ENCODE peak calls at places on chromosomes 6 and 20, in nine cellular contexts. H is pancreas; I is heart left ventricle; D is body of pancreas; W is CD8-positive, alpha-beta memory T cell; O is adrenal gland; T is left lung; S is brain microvascular endothelial cell; P is spleen. L is an unnamed sample.

GRCh38 chr20:9514461-9515210 is at the start of gene LAMP5:
- DNase-seq in H (peak; percentile 55), O (no peak), D (no peak), T (no peak), I (no peak), S (peak; percentile 29), W (no peak), P (no peak), L (peak; percentile 92)

GRCh38 chr6:41878961-41879405 is 16.2 kb downstream of the USP49 start:
- DNase-seq in O (no peak), W (no peak), I (no peak), S (peak; percentile 27), T (no peak), D (no peak), P (no peak), H (no peak), L (no peak)

GRCh38 chr6:49787176-49787575 is at the start of gene PGK2:
- DNase-seq in P (no peak), O (no peak), T (no peak), W (no peak), S (no peak), I (no peak), D (no peak), H (no peak), L (peak; percentile 90)

GRCh38 chr6:146361367-146361924 is 182.2 kb upstream of the RAB32 start:
- DNase-seq in S (peak; percentile 63), P (no peak), D (no peak), O (no peak), W (no peak), T (no peak), I (peak; percentile 49), H (no peak), L (no peak)

GRCh38 chr6:81158956-81159355 is 593.5 kb downstream of the TENT5A start:
- DNase-seq in I (no peak), S (no peak), P (no peak), H (no peak), W (no peak), T (no peak), O (no peak), D (no peak), L (no peak)

GRCh38 chr6:105072799-105073199 is 107.0 kb downstream of the POPDC3 start:
- DNase-seq in W (no peak), P (no peak), H (no peak), I (no peak), S (no peak), O (no peak), D (no peak), T (no peak), L (no peak)

GRCh38 chr6:130365166-130366010 is 429 bp upstream of the TMEM200A start:
- DNase-seq in I (peak; percentile 28), T (peak; percentile 46), O (peak; percentile 82), S (peak; percentile 74), D (peak; percentile 41), P (peak; percentile 83), W (peak; percentile 31), H (peak; percentile 83), L (peak; percentile 95)

GRCh38 chr20:21719592-21720214 is 14.2 kb downstream of the PAX1 start:
- DNase-seq in O (peak; percentile 75), T (no peak), I (no peak), D (peak; percentile 63), H (no peak), P (no peak), S (peak; percentile 74), W (no peak), L (peak; percentile 90)

GRCh38 chr20:8996817-8997512 is 71.9 kb upstream of the PLCB4 start:
- DNase-seq in D (no peak), I (no peak), P (no peak), W (no peak), H (no peak), S (no peak), T (no peak), O (no peak), L (no peak)

GRCh38 chr20:12965212-12965879 is 43.4 kb upstream of the SPTLC3 start:
- DNase-seq in H (no peak), I (no peak), W (no peak), S (no peak), T (no peak), D (no peak), O (no peak), P (no peak), L (no peak)

GRCh38 chr6:1389791-1390070 is 355 bp downstream of the FOXF2 start:
- DNase-seq in H (no peak), D (no peak), P (peak; percentile 57), O (no peak), S (no peak), W (no peak), T (no peak), I (no peak), L (no peak)

GRCh38 chr6:34929241-34929978 is 40.4 kb downstream of the ANKS1A start:
- DNase-seq in O (no peak), H (no peak), S (no peak), P (no peak), I (no peak), T (no peak), W (no peak), D (no peak), L (no peak)

GRCh38 chr20:51318058-51318960 is 224.2 kb downstream of the NFATC2 start:
- DNase-seq in W (peak; percentile 15), P (no peak), H (no peak), I (no peak), O (peak; percentile 65), S (peak; percentile 41), D (peak; percentile 59), T (no peak), L (peak; percentile 98)

GRCh38 chr20:49620364-49621240 is 52.7 kb upstream of the PTGIS start:
- DNase-seq in T (no peak), O (no peak), S (no peak), W (peak; percentile 25), H (no peak), D (no peak), I (no peak), P (no peak), L (no peak)

GRCh38 chr6:133746417-133746770 is 142.5 kb upstream of the TCF21 start:
- DNase-seq in W (no peak), H (no peak), O (no peak), S (no peak), T (no peak), P (no peak), D (no peak), I (no peak), L (no peak)

GRCh38 chr20:57388953-57389694 is 2.1 kb upstream of the RBM38 start:
- DNase-seq in W (peak; percentile 65), O (peak; percentile 86), I (peak; percentile 86), H (peak; percentile 93), D (peak; percentile 81), P (peak; percentile 95), T (peak; percentile 82), S (no peak), L (peak; percentile 82)

GRCh38 chr6:42249279-42249678 is 31.6 kb upstream of the MRPS10 start:
- DNase-seq in D (no peak), P (no peak), T (no peak), W (no peak), H (no peak), S (no peak), I (no peak), O (peak; percentile 46), L (no peak)

GRCh38 chr6:154457881-154458284 is 52.6 kb downstream of the CNKSR3 start:
- DNase-seq in I (no peak), W (no peak), P (no peak), H (no peak), D (peak; percentile 50), S (no peak), T (no peak), O (no peak), L (no peak)

GRCh38 chr20:4043329-4043728 is 28.0 kb upstream of the RNF24 start:
- DNase-seq in I (no peak), P (no peak), O (no peak), S (no peak), T (no peak), W (no peak), H (no peak), D (no peak), L (no peak)
- H3K27me3 ChIP-seq in I (no peaks in the 10 kb centered on the region), P (no peaks in the 10 kb centered on the region), O (no peaks in the 10 kb centered on the region), S (no peaks in the 10 kb centered on the region), T (no peaks in the 10 kb centered on the region), W (no peaks in the 10 kb centered on the region), H (no peaks in the 10 kb centered on the region), D (no peaks in the 10 kb centered on the region), L (no peaks in the 10 kb centered on the region)

GRCh38 chr20:665276-665675 is 10.3 kb downstream of the SCRT2 start:
- DNase-seq in I (no peak), P (peak; percentile 41), T (no peak), H (no peak), D (no peak), O (no peak), S (no peak), W (no peak), L (no peak)

GRCh38 chr20:668638-669037 is 7.0 kb downstream of the SCRT2 start:
- DNase-seq in D (no peak), T (no peak), H (no peak), P (no peak), I (no peak), S (no peak), W (no peak), O (no peak), L (peak; percentile 81)

GRCh38 chr20:668050-668449 is 7.6 kb downstream of the SCRT2 start:
- DNase-seq in W (no peak), P (no peak), D (no peak), T (no peak), H (no peak), S (no peak), O (no peak), I (no peak), L (no peak)

GRCh38 chr20:667351-668034 is 8.1 kb downstream of the SCRT2 start:
- DNase-seq in D (peak; percentile 59), O (peak; percentile 78), S (peak; percentile 22), T (peak; percentile 59), H (no peak), I (peak; percentile 60), P (peak; percentile 89), W (no peak), L (peak; percentile 92)

GRCh38 chr20:666877-667276 is 8.7 kb downstream of the SCRT2 start:
- DNase-seq in W (no peak), T (no peak), H (no peak), O (no peak), P (no peak), S (no peak), I (peak; percentile 47), D (no peak), L (no peak)
- H3K27me3 ChIP-seq in W (peaks cover 18% of the 10 kb centered on the region), T (peaks cover 86% of the 10 kb centered on the region), H (peaks cover 31% of the 10 kb centered on the region), O (peaks cover 49% of the 10 kb centered on the region), P (peaks cover 52% of the 10 kb centered on the region), S (peaks cover 47% of the 10 kb centered on the region), I (peaks cover 55% of the 10 kb centered on the region), D (peaks cover 15% of the 10 kb centered on the region), L (peaks cover 19% of the 10 kb centered on the region)

DNA sequence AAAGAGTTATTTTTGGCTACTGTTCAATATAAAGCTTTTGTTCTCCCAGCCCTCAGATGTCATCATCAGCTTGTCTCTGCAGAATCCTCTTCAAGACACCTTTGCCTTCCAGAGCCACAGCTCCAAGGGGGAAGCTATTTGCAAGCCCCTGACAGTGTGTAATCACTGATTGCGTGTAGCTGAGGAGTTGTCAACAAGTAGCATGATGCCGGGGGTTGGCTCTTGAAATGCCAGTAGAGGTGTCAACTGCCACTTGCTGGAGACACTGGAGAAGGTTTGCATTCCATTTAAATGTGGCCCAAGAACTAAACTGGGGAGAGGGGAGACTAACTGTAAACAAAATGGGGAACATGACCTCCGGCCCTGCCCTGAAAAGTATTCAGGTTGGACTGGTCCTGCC is 44.3 kb upstream of the PDYN start:
- DNase-seq in I (no peak), O (no peak), P (no peak), H (no peak), D (no peak), S (no peak), W (no peak), T (no peak), L (peak; percentile 76)
- H3K27me3 ChIP-seq in I (peaks cover 35% of the 10 kb centered on the region), O (peaks cover 11% of the 10 kb centered on the region), P (no peaks in the 10 kb centered on the region), H (no peaks in the 10 kb centered on the region), D (no peaks in the 10 kb centered on the region), S (no peaks in the 10 kb centered on the region), W (no peaks in the 10 kb centered on the region), T (peaks cover 90% of the 10 kb centered on the region), L (peaks cover 8% of the 10 kb centered on the region)

GRCh38 chr6:161300823-161301222 is 27.0 kb upstream of the AGPAT4 start:
- DNase-seq in W (no peak), I (no peak), D (no peak), S (no peak), T (no peak), P (no peak), O (no peak), H (no peak), L (no peak)
- H3K27me3 ChIP-seq in W (no peaks in the 10 kb centered on the region), I (no peaks in the 10 kb centered on the region), D (no peaks in the 10 kb centered on the region), S (no peaks in the 10 kb centered on the region), T (no peaks in the 10 kb centered on the region), P (no peaks in the 10 kb centered on the region), O (no peaks in the 10 kb centered on the region), H (no peaks in the 10 kb centered on the region), L (no peaks in the 10 kb centered on the region)